ENCODE peak calls at places on chromosomes 16 and 17, in six cellular contexts. A is fibroblast of mammary gland, N is hippocampal formation, I is cerebellum, B is testis, W is PC-3. C is an unnamed sample.

GRCh38 chr17:56754523-56755208 is 79.1 kb downstream of the C17orf67 start:
- DNase-seq in A (peak; percentile 28), N (no peak), I (no peak), B (no peak), W (peak; percentile 40), C (peak; percentile 72)

GRCh38 chr17:1649116-1649843 is 386 bp downstream of the RILP start:
- DNase-seq in A (peak; percentile 83), N (no peak), I (peak; percentile 65), B (peak; percentile 75), W (peak; percentile 77), C (peak; percentile 74)

GRCh38 chr17:44071198-44071520 is 624 bp downstream of the G6PC3 start:
- DNase-seq in A (peak; percentile 88), N (no peak), I (no peak), B (no peak), W (no peak), C (no peak)

GRCh38 chr17:36786867-36787266 is 150.4 kb upstream of the LHX1 start:
- DNase-seq in A (no peak), N (no peak), I (no peak), B (no peak), W (no peak), C (no peak)

GRCh38 chr17:76586741-76587487 is 1.3 kb upstream of the ST6GALNAC2 start:
- DNase-seq in A (no peak), N (no peak), I (no peak), B (no peak), W (no peak), C (no peak)

GRCh38 chr17:76993636-76994035 is 125.4 kb downstream of the MGAT5B start:
- DNase-seq in A (no peak), N (no peak), I (no peak), B (no peak), W (no peak), C (no peak)

GRCh38 chr17:51507444-51507843 is 247.1 kb downstream of the UTP18 start:
- DNase-seq in A (no peak), N (no peak), I (no peak), B (no peak), W (no peak), C (no peak)

GRCh38 chr16:2711370-2712062 is 8.5 kb downstream of the PRSS27 start:
- DNase-seq in A (no peak), N (no peak), I (no peak), B (no peak), W (no peak), C (no peak)

GRCh38 chr17:1562178-1562643 is 381 bp downstream of the PITPNA start:
- DNase-seq in A (peak; percentile 20), N (no peak), I (no peak), B (no peak), W (no peak), C (no peak)

GRCh38 chr16:56450275-56450889 is 750 bp downstream of the NUDT21 start:
- DNase-seq in A (peak; percentile 15), N (no peak), I (no peak), B (no peak), W (no peak), C (no peak)

GRCh38 chr17:40727447-40728231 is 24.1 kb upstream of the KRT24 start:
- DNase-seq in A (peak; percentile 32), N (no peak), I (no peak), B (no peak), W (peak; percentile 64), C (no peak)

C was measured in GDM1.